ENCODE peak calls at places on chromosomes 11 and 22, in four cellular contexts. P is small intestine, W is cardiac fibroblast, A is DND-41. D is an unnamed sample.

GRCh38 chr22:48443680-48444079 is 1384.0 kb downstream of the BRD1 start:
- DNase-seq in P (no peak), W (no peak), A (no peak), D (no peak)

GRCh38 chr11:4065601-4066377 is 28.8 kb upstream of the RRM1 start:
- DNase-seq in P (no peak), W (peak; percentile 27), A (no peak), D (no peak)

GRCh38 chr11:65311197-65311631 is 3.5 kb upstream of the CDC42EP2 start:
- DNase-seq in P (peak; percentile 82), W (peak; percentile 91), A (no peak), D (no peak)

GRCh38 chr11:64862914-64863313 is 15.5 kb downstream of the EHD1 start:
- DNase-seq in P (no peak), W (peak; percentile 38), A (no peak), D (no peak)

GRCh38 chr11:76394411-76394810 is 13.3 kb downstream of the GVQW3 start:
- DNase-seq in P (no peak), W (no peak), A (no peak), D (no peak)

GRCh38 chr11:11607772-11608171 is 14.0 kb downstream of the GALNT18 start:
- DNase-seq in P (no peak), W (no peak), A (no peak), D (no peak)

GRCh38 chr22:40238425-40239344 is 61.0 kb downstream of the TNRC6B start:
- DNase-seq in P (no peak), W (peak; percentile 90), A (no peak), D (no peak)

GRCh38 chr11:102576350-102576749 is 45.8 kb upstream of the MMP7 start:
- DNase-seq in P (no peak), W (no peak), A (no peak), D (no peak)

GRCh38 chr22:45212992-45213751 is 27.5 kb downstream of the KIAA0930 start:
- DNase-seq in P (no peak), W (peak; percentile 68), A (no peak), D (no peak)

GRCh38 chr11:113091578-113091844 is 130.3 kb downstream of the NCAM1 start:
- DNase-seq in P (no peak), W (no peak), A (no peak), D (no peak)

GRCh38 chr11:118785362-118785761 is 5.6 kb downstream of the DDX6 start:
- DNase-seq in P (no peak), W (peak; percentile 63), A (no peak), D (no peak)

GRCh38 chr11:43504316-43504950 is 145.7 kb downstream of the TTC17 start:
- DNase-seq in P (no peak), W (peak; percentile 49), A (peak; percentile 14), D (no peak)

GRCh38 chr22:40919446-40919845 is 31.7 kb upstream of the RBX1 start:
- DNase-seq in P (no peak), W (no peak), A (no peak), D (no peak)

GRCh38 chr11:36433896-36434295 is 76.2 kb downstream of the TRAF6 start:
- DNase-seq in P (no peak), W (no peak), A (no peak), D (no peak)

GRCh38 chr11:134640971-134641968 is 229.2 kb upstream of the B3GAT1 start:
- DNase-seq in P (no peak), W (no peak), A (no peak), D (no peak)

GRCh38 chr11:67640021-67640757 is 626 bp upstream of the TBX10 start:
- DNase-seq in P (peak; percentile 72), W (peak; percentile 60), A (peak; percentile 43), D (peak; percentile 59)

GRCh38 chr22:24588756-24589481 is 4.0 kb downstream of the LRRC75B start:
- DNase-seq in P (no peak), W (no peak), A (no peak), D (no peak)

GRCh38 chr11:46055371-46055770 is 65.9 kb downstream of the PHF21A start:
- DNase-seq in P (peak; percentile 28), W (peak; percentile 68), A (no peak), D (no peak)

GRCh38 chr11:7910389-7910788 is 20.7 kb downstream of the OR10A6 start:
- DNase-seq in P (peak; percentile 37), W (no peak), A (no peak), D (no peak)

GRCh38 chr11:118151421-118151820 is 1.2 kb downstream of the SCN4B start:
- DNase-seq in P (no peak), W (no peak), A (no peak), D (no peak)

GRCh38 chr11:75946531-75947530 is 131.8 kb downstream of the UVRAG start:
- DNase-seq in P (peak; percentile 25), W (peak; percentile 67), A (peak; percentile 44), D (peak; percentile 37)

GRCh38 chr22:19121631-19122142 is 525 bp downstream of the DGCR2 start:
- DNase-seq in P (peak; percentile 56), W (peak; percentile 50), A (peak; percentile 40), D (peak; percentile 26)

GRCh38 chr22:27482414-27482813 is 319.1 kb downstream of the MN1 start:
- DNase-seq in P (no peak), W (no peak), A (no peak), D (no peak)

GRCh38 chr11:76801205-76801604 is 18.0 kb downstream of the TSKU start:
- DNase-seq in P (no peak), W (no peak), A (no peak), D (peak; percentile 6)

GRCh38 chr22:17741866-17742527 is 32.3 kb downstream of the BID start:
- DNase-seq in P (no peak), W (no peak), A (no peak), D (no peak)

GRCh38 chr11:108319541-108320145 is 96.8 kb downstream of the ATM start:
- DNase-seq in P (no peak), W (peak; percentile 67), A (no peak), D (no peak)

GRCh38 chr11:102144357-102145342 is 34.4 kb downstream of the YAP1 start:
- DNase-seq in P (peak; percentile 67), W (peak; percentile 53), A (no peak), D (peak; percentile 63)

GRCh38 chr22:42630901-42631602 is 9.3 kb downstream of the ATP5MGL start:
- DNase-seq in P (no peak), W (peak; percentile 60), A (no peak), D (no peak)

GRCh38 chr22:23035557-23036277 is 34.6 kb upstream of the GNAZ start:
- DNase-seq in P (no peak), W (no peak), A (peak; percentile 78), D (no peak)

GRCh38 chr11:63508009-63508408 is 2.1 kb downstream of the LGALS12 start:
- DNase-seq in P (peak; percentile 59), W (peak; percentile 12), A (peak; percentile 16), D (no peak)

GRCh38 chr11:98736813-98737212 is 283.9 kb upstream of the CNTN5 start:
- DNase-seq in P (no peak), W (no peak), A (no peak), D (no peak)

GRCh38 chr11:44773351-44773965 is 46.7 kb downstream of the TSPAN18 start:
- DNase-seq in P (no peak), W (no peak), A (no peak), D (no peak)

GRCh38 chr11:118156531-118157185 is 4.0 kb upstream of the SCN4B start:
- DNase-seq in P (no peak), W (no peak), A (no peak), D (no peak)

GRCh38 chr11:134846776-134847722 is 435.0 kb upstream of the B3GAT1 start:
- DNase-seq in P (no peak), W (no peak), A (no peak), D (no peak)

GRCh38 chr11:125435461-125436238 is 60.4 kb downstream of the FEZ1 start:
- DNase-seq in P (no peak), W (no peak), A (no peak), D (no peak)

GRCh38 chr11:17197431-17197898 is 10.3 kb downstream of the PIK3C2A start:
- DNase-seq in P (peak; percentile 91), W (peak; percentile 49), A (no peak), D (no peak)
- H3K4me3 ChIP-seq in P (no peak overlapping the region), W (no peak overlapping the region), A (no peak overlapping the region), D (no peak overlapping the region)

GRCh38 chr22:49838771-49839717 is 11.4 kb upstream of the BRD1 start:
- DNase-seq in P (peak; percentile 66), W (no peak), A (peak; percentile 93), D (no peak)
- H3K4me3 ChIP-seq in P (no peak overlapping the region), W (no peak overlapping the region), A (no peak overlapping the region), D (no peak overlapping the region)

DNA sequence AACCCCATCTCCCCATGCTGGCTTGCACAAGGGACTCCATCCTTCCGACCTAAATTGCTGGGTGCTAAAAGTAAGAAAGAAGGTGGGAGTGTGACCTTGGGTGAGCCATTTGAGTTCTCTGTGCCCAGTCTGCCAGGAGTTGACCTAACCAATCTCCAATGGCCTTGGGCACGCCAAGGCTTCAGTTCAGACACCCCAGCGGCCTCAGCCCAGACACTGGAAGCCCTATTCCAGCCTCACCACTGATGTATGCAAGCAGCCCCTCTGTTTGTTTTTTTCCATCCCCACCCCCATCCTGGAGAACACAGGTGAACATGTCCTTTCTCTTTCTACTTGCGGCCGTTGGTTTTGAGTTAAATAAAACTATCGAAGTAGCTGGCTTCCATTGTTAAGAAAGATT is 31.9 kb downstream of the MYH9 start:
- DNase-seq in P (no peak), W (no peak), A (no peak), D (no peak)
- H3K4me3 ChIP-seq in P (no peak overlapping the region), W (no peak overlapping the region), A (no peak overlapping the region), D (no peak overlapping the region)

DNA sequence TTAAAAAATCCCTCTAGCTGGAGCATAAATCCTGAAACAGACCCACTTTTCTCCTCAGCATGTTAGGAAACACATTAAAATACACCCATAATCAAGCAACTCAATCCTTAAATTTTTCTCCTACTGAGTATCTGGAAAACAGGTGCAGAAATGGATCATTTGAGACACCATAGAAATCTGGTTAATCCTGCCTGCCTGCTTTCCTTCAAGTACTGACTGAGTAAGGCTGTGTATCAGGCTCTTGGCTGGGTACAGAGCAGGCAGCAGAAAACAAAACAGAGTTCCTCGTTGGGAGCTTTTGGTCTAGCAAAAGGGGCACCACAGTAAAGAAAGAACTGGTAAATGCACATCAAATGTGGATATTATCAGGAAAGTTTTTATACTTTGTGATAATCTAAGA is 1.9 kb downstream of the KCNQ1OT1 start:
- DNase-seq in P (no peak), W (peak; percentile 10), A (no peak), D (no peak)
- H3K4me3 ChIP-seq in P (no peak overlapping the region), W (peak overlapping the region; percentile 80), A (no peak overlapping the region), D (peak overlapping the region; percentile 80)